ENCODE peak calls at places on chromosomes 6 and 20, in nine cellular contexts. One of them, this sample, is unnamed.

GRCh38 chr20:6562111-6562510 is 205.4 kb upstream of the BMP2 start:
- DNase-seq in GM23248: peak; percentile 68
- DNase-seq in lower lobe of right lung: no peak
- DNase-seq in fibroblast of villous mesenchyme: peak; percentile 81
- DNase-seq in right lobe of liver: no peak
- DNase-seq in bronchial epithelial cell: peak; percentile 85
- DNase-seq in astrocyte: peak; percentile 90
- DNase-seq in PC-3: peak; percentile 70
- DNase-seq in IMR-90: peak; percentile 88
- DNase-seq in this sample: peak; percentile 99

GRCh38 chr20:25081065-25081729 is 744 bp downstream of the VSX1 start:
- DNase-seq in GM23248: peak; percentile 30
- DNase-seq in lower lobe of right lung: no peak
- DNase-seq in fibroblast of villous mesenchyme: peak; percentile 6
- DNase-seq in right lobe of liver: no peak
- DNase-seq in bronchial epithelial cell: no peak
- DNase-seq in astrocyte: no peak
- DNase-seq in PC-3: no peak
- DNase-seq in IMR-90: no peak
- DNase-seq in this sample: no peak

GRCh38 chr20:20498081-20498861 is 130.4 kb downstream of the INSM1 start:
- DNase-seq in GM23248: peak; percentile 43
- DNase-seq in lower lobe of right lung: no peak
- DNase-seq in fibroblast of villous mesenchyme: no peak
- DNase-seq in right lobe of liver: no peak
- DNase-seq in bronchial epithelial cell: no peak
- DNase-seq in astrocyte: peak; percentile 55
- DNase-seq in PC-3: peak; percentile 25
- DNase-seq in IMR-90: peak; percentile 82
- DNase-seq in this sample: no peak

GRCh38 chr6:137426007-137426689 is 68.0 kb downstream of the OLIG3 start:
- DNase-seq in GM23248: no peak
- DNase-seq in lower lobe of right lung: no peak
- DNase-seq in fibroblast of villous mesenchyme: no peak
- DNase-seq in right lobe of liver: no peak
- DNase-seq in bronchial epithelial cell: no peak
- DNase-seq in astrocyte: no peak
- DNase-seq in PC-3: no peak
- DNase-seq in IMR-90: no peak
- DNase-seq in this sample: no peak

GRCh38 chr6:30743099-30744053 is 889 bp upstream of the FLOT1 start:
- DNase-seq in GM23248: peak; percentile 58
- DNase-seq in lower lobe of right lung: peak; percentile 51
- DNase-seq in fibroblast of villous mesenchyme: peak; percentile 43
- DNase-seq in right lobe of liver: peak; percentile 59
- DNase-seq in bronchial epithelial cell: no peak
- DNase-seq in astrocyte: no peak
- DNase-seq in PC-3: no peak
- DNase-seq in IMR-90: peak; percentile 33
- DNase-seq in this sample: no peak

GRCh38 chr6:107418118-107418517 is 41.2 kb downstream of the PDSS2 start:
- DNase-seq in GM23248: peak; percentile 27
- DNase-seq in lower lobe of right lung: no peak
- DNase-seq in fibroblast of villous mesenchyme: no peak
- DNase-seq in right lobe of liver: no peak
- DNase-seq in bronchial epithelial cell: peak; percentile 6
- DNase-seq in astrocyte: no peak
- DNase-seq in PC-3: peak; percentile 7
- DNase-seq in IMR-90: peak; percentile 10
- DNase-seq in this sample: peak; percentile 31

GRCh38 chr6:25022140-25022553 is 86.4 kb upstream of the RIPOR2 start:
- DNase-seq in GM23248: peak; percentile 64
- DNase-seq in lower lobe of right lung: no peak
- DNase-seq in fibroblast of villous mesenchyme: peak; percentile 76
- DNase-seq in right lobe of liver: no peak
- DNase-seq in bronchial epithelial cell: peak; percentile 82
- DNase-seq in astrocyte: peak; percentile 61
- DNase-seq in PC-3: no peak
- DNase-seq in IMR-90: peak; percentile 77
- DNase-seq in this sample: no peak

GRCh38 chr20:59068534-59068933 is 25.9 kb upstream of the PRELID3B start:
- DNase-seq in GM23248: no peak
- DNase-seq in lower lobe of right lung: no peak
- DNase-seq in fibroblast of villous mesenchyme: no peak
- DNase-seq in right lobe of liver: no peak
- DNase-seq in bronchial epithelial cell: no peak
- DNase-seq in astrocyte: no peak
- DNase-seq in PC-3: no peak
- DNase-seq in IMR-90: no peak
- DNase-seq in this sample: no peak

GRCh38 chr6:164210323-164210722 is 795.8 kb downstream of the QKI start:
- DNase-seq in GM23248: no peak
- DNase-seq in lower lobe of right lung: no peak
- DNase-seq in fibroblast of villous mesenchyme: no peak
- DNase-seq in right lobe of liver: no peak
- DNase-seq in bronchial epithelial cell: no peak
- DNase-seq in astrocyte: no peak
- DNase-seq in PC-3: no peak
- DNase-seq in IMR-90: no peak
- DNase-seq in this sample: no peak

GRCh38 chr6:128932061-128932460 is 49.1 kb downstream of the LAMA2 start:
- DNase-seq in GM23248: peak; percentile 85
- DNase-seq in lower lobe of right lung: no peak
- DNase-seq in fibroblast of villous mesenchyme: peak; percentile 35
- DNase-seq in right lobe of liver: no peak
- DNase-seq in bronchial epithelial cell: peak; percentile 99
- DNase-seq in astrocyte: no peak
- DNase-seq in PC-3: peak; percentile 68
- DNase-seq in IMR-90: peak; percentile 61
- DNase-seq in this sample: peak; percentile 12

GRCh38 chr6:93417421-93417996 is 1.9 kb downstream of the EPHA7 start:
- DNase-seq in GM23248: peak; percentile 9
- DNase-seq in lower lobe of right lung: peak; percentile 23
- DNase-seq in fibroblast of villous mesenchyme: no peak
- DNase-seq in right lobe of liver: no peak
- DNase-seq in bronchial epithelial cell: no peak
- DNase-seq in astrocyte: peak; percentile 20
- DNase-seq in PC-3: peak; percentile 7
- DNase-seq in IMR-90: no peak
- DNase-seq in this sample: peak; percentile 17

GRCh38 chr6:111870751-111871064 is 2.5 kb downstream of the FYN start:
- DNase-seq in GM23248: peak; percentile 14
- DNase-seq in lower lobe of right lung: no peak
- DNase-seq in fibroblast of villous mesenchyme: no peak
- DNase-seq in right lobe of liver: no peak
- DNase-seq in bronchial epithelial cell: no peak
- DNase-seq in astrocyte: no peak
- DNase-seq in PC-3: peak; percentile 54
- DNase-seq in IMR-90: no peak
- DNase-seq in this sample: no peak
- H3K4me3 ChIP-seq in GM23248: peak overlapping the region; percentile 84
- H3K4me3 ChIP-seq in lower lobe of right lung: peak overlapping the region; percentile 68
- H3K4me3 ChIP-seq in fibroblast of villous mesenchyme: no peak overlapping the region
- H3K4me3 ChIP-seq in right lobe of liver: no peak overlapping the region
- H3K4me3 ChIP-seq in bronchial epithelial cell: no peak overlapping the region
- H3K4me3 ChIP-seq in astrocyte: peak overlapping the region; percentile 86
- H3K4me3 ChIP-seq in PC-3: peak overlapping the region; percentile 71
- H3K4me3 ChIP-seq in IMR-90: no peak overlapping the region
- H3K4me3 ChIP-seq in this sample: no peak overlapping the region

GRCh38 chr20:32382102-32382950 is 24.2 kb downstream of the ASXL1 start:
- DNase-seq in GM23248: no peak
- DNase-seq in lower lobe of right lung: no peak
- DNase-seq in fibroblast of villous mesenchyme: no peak
- DNase-seq in right lobe of liver: no peak
- DNase-seq in bronchial epithelial cell: peak; percentile 17
- DNase-seq in astrocyte: no peak
- DNase-seq in PC-3: peak; percentile 10
- DNase-seq in IMR-90: no peak
- DNase-seq in this sample: no peak

GRCh38 chr20:32387262-32387661 is 29.1 kb downstream of the ASXL1 start:
- DNase-seq in GM23248: peak; percentile 28
- DNase-seq in lower lobe of right lung: no peak
- DNase-seq in fibroblast of villous mesenchyme: no peak
- DNase-seq in right lobe of liver: no peak
- DNase-seq in bronchial epithelial cell: no peak
- DNase-seq in astrocyte: peak; percentile 75
- DNase-seq in PC-3: no peak
- DNase-seq in IMR-90: peak; percentile 40
- DNase-seq in this sample: peak; percentile 18

GRCh38 chr20:32390999-32391398 is 32.9 kb downstream of the ASXL1 start:
- DNase-seq in GM23248: no peak
- DNase-seq in lower lobe of right lung: no peak
- DNase-seq in fibroblast of villous mesenchyme: no peak
- DNase-seq in right lobe of liver: no peak
- DNase-seq in bronchial epithelial cell: peak; percentile 12
- DNase-seq in astrocyte: no peak
- DNase-seq in PC-3: peak; percentile 30
- DNase-seq in IMR-90: peak; percentile 39
- DNase-seq in this sample: no peak

GRCh38 chr20:32385541-32385940 is 27.4 kb downstream of the ASXL1 start:
- DNase-seq in GM23248: peak; percentile 47
- DNase-seq in lower lobe of right lung: no peak
- DNase-seq in fibroblast of villous mesenchyme: peak; percentile 33
- DNase-seq in right lobe of liver: no peak
- DNase-seq in bronchial epithelial cell: no peak
- DNase-seq in astrocyte: no peak
- DNase-seq in PC-3: no peak
- DNase-seq in IMR-90: no peak
- DNase-seq in this sample: no peak

GRCh38 chr20:32386091-32386490 is 28.0 kb downstream of the ASXL1 start:
- DNase-seq in GM23248: peak; percentile 31
- DNase-seq in lower lobe of right lung: no peak
- DNase-seq in fibroblast of villous mesenchyme: peak; percentile 60
- DNase-seq in right lobe of liver: no peak
- DNase-seq in bronchial epithelial cell: no peak
- DNase-seq in astrocyte: peak; percentile 9
- DNase-seq in PC-3: no peak
- DNase-seq in IMR-90: no peak
- DNase-seq in this sample: no peak
- H3K4me3 ChIP-seq in GM23248: peak overlapping the region; percentile 65
- H3K4me3 ChIP-seq in lower lobe of right lung: no peak overlapping the region
- H3K4me3 ChIP-seq in fibroblast of villous mesenchyme: peak overlapping the region; percentile 22
- H3K4me3 ChIP-seq in right lobe of liver: no peak overlapping the region
- H3K4me3 ChIP-seq in bronchial epithelial cell: no peak overlapping the region
- H3K4me3 ChIP-seq in astrocyte: no peak overlapping the region
- H3K4me3 ChIP-seq in PC-3: no peak overlapping the region
- H3K4me3 ChIP-seq in IMR-90: no peak overlapping the region
- H3K4me3 ChIP-seq in this sample: no peak overlapping the region

GRCh38 chr20:34299925-34300806 is 3.0 kb downstream of the AHCY start:
- DNase-seq in GM23248: peak; percentile 27
- DNase-seq in lower lobe of right lung: no peak
- DNase-seq in fibroblast of villous mesenchyme: peak; percentile 63
- DNase-seq in right lobe of liver: no peak
- DNase-seq in bronchial epithelial cell: peak; percentile 59
- DNase-seq in astrocyte: no peak
- DNase-seq in PC-3: peak; percentile 35
- DNase-seq in IMR-90: peak; percentile 44
- DNase-seq in this sample: no peak
- H3K4me3 ChIP-seq in GM23248: no peak overlapping the region
- H3K4me3 ChIP-seq in lower lobe of right lung: no peak overlapping the region
- H3K4me3 ChIP-seq in fibroblast of villous mesenchyme: no peak overlapping the region
- H3K4me3 ChIP-seq in right lobe of liver: no peak overlapping the region
- H3K4me3 ChIP-seq in bronchial epithelial cell: no peak overlapping the region
- H3K4me3 ChIP-seq in astrocyte: no peak overlapping the region
- H3K4me3 ChIP-seq in PC-3: peak overlapping the region; percentile 91
- H3K4me3 ChIP-seq in IMR-90: no peak overlapping the region
- H3K4me3 ChIP-seq in this sample: no peak overlapping the region

DNA sequence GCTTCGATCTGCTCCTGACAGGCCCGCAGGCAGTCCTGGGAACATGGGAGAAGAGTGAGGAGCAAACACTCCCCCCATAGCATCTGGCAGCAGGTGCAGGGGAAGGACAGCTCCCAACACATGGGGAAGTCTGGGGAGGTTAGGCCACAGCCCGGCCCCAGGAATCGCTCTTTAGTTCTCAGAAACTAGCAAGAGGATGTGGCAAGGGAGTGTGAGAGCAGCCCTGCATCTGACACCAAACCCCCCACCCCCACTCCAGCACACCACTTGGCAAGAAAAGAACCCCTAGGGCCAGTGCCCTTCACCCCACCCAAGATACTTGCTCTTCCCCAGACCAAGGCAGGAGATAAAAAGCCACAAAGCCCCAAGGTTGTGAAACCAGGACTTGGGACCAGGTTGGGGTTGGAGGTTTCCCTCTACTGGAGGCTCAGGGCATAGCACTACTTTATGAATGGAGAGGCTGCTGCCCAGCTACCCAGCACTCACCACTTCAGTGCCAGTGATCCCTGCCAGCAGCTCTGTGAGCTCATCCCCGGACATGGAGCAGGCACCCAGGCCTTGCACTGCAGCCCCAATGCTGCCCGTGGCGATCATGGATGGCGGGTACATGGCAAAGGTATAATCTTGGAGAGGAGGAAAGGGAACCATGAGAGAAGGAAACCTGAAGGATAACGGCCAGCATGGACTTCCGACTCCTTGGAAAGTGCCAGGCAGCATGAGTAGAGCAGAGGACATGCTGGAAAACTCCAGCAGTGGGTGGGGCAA is 5.4 kb downstream of the CCND3 start:
- DNase-seq in GM23248: peak; percentile 94
- DNase-seq in lower lobe of right lung: peak; percentile 81
- DNase-seq in fibroblast of villous mesenchyme: peak; percentile 99
- DNase-seq in right lobe of liver: peak; percentile 85
- DNase-seq in bronchial epithelial cell: peak; percentile 81
- DNase-seq in astrocyte: peak; percentile 72
- DNase-seq in PC-3: peak; percentile 91
- DNase-seq in IMR-90: peak; percentile 85
- DNase-seq in this sample: peak; percentile 76
- H3K4me3 ChIP-seq in GM23248: no peak overlapping the region
- H3K4me3 ChIP-seq in lower lobe of right lung: peak overlapping the region; percentile 12
- H3K4me3 ChIP-seq in fibroblast of villous mesenchyme: no peak overlapping the region
- H3K4me3 ChIP-seq in right lobe of liver: no peak overlapping the region
- H3K4me3 ChIP-seq in bronchial epithelial cell: no peak overlapping the region
- H3K4me3 ChIP-seq in astrocyte: no peak overlapping the region
- H3K4me3 ChIP-seq in PC-3: no peak overlapping the region
- H3K4me3 ChIP-seq in IMR-90: no peak overlapping the region
- H3K4me3 ChIP-seq in this sample: no peak overlapping the region

This sample was measured in brain microvascular endothelial cell.